ENCODE peak calls at places on chromosome 6, in four cellular contexts. S, Q, C and U are unnamed samples. For H3K36me3, the result is how much of the 10 kb centered on the place peaks cover.

GRCh38 chr6:127120109-127120786 is 1.8 kb downstream of the RSPO3 start:
- DNase-seq in S (no peak), Q (no peak), C (peak), U (no peak)

GRCh38 chr6:20366082-20366834 is 35.4 kb upstream of the E2F3 start:
- DNase-seq in S (no peak), Q (no peak), C (no peak), U (peak)

GRCh38 chr6:134034951-134035822 is 17.2 kb downstream of the SLC2A12 start:
- DNase-seq in S (peak), Q (no peak), C (no peak), U (no peak)

GRCh38 chr6:116767715-116768114 is 2.2 kb upstream of the FAM162B start:
- DNase-seq in S (no peak), Q (no peak), C (no peak), U (no peak)

GRCh38 chr6:48426636-48427035 is 315.6 kb upstream of the PTCHD4 start:
- DNase-seq in S (peak), Q (no peak), C (no peak), U (no peak)

GRCh38 chr6:154931741-154932424 is 63.2 kb upstream of the TIAM2 start:
- DNase-seq in S (peak), Q (no peak), C (no peak), U (no peak)

GRCh38 chr6:108616544-108616943 is 55.8 kb downstream of the FOXO3 start:
- DNase-seq in S (peak), Q (no peak), C (no peak), U (no peak)

GRCh38 chr6:72624557-72625160 is 2.8 kb downstream of the KCNQ5 start:
- DNase-seq in S (no peak), Q (no peak), C (no peak), U (no peak)

GRCh38 chr6:7042654-7043545 is 64.9 kb upstream of the RREB1 start:
- DNase-seq in S (no peak), Q (no peak), C (no peak), U (no peak)

GRCh38 chr6:123380257-123380656 is 256.5 kb downstream of the TRDN start:
- DNase-seq in S (peak), Q (no peak), C (no peak), U (no peak)

GRCh38 chr6:30887901-30888300 is 3.6 kb downstream of the DDR1 start:
- DNase-seq in S (no peak), Q (no peak), C (no peak), U (no peak)

GRCh38 chr6:20706293-20707165 is 172.3 kb downstream of the CDKAL1 start:
- DNase-seq in S (peak), Q (no peak), C (no peak), U (peak)

GRCh38 chr6:143337201-143337949 is 113.1 kb downstream of the ADAT2 start:
- DNase-seq in S (no peak), Q (no peak), C (peak), U (peak)
- H3K27ac ChIP-seq in S (no peak), Q (no peak), C (no peak), U (no peak)

GRCh38 chr6:51777631-51778030 is 309.8 kb downstream of the PKHD1 start:
- DNase-seq in S (no peak), Q (no peak), C (no peak), U (no peak)

GRCh38 chr6:51778666-51779065 is 308.7 kb downstream of the PKHD1 start:
- DNase-seq in S (no peak), Q (no peak), C (no peak), U (no peak)

GRCh38 chr6:51775942-51776860 is 311.2 kb downstream of the PKHD1 start:
- DNase-seq in S (no peak), Q (no peak), C (no peak), U (no peak)
- H3K4me3 ChIP-seq in S (no peak), Q (no peak), C (no peak), U (no peak)

GRCh38 chr6:22294301-22294700 is 2.5 kb downstream of the PRL start:
- DNase-seq in S (no peak), Q (no peak), C (no peak), U (no peak)

GRCh38 chr6:22296936-22297335 is at the start of gene PRL:
- DNase-seq in S (no peak), Q (no peak), C (no peak), U (no peak)

GRCh38 chr6:22295145-22295544 is 1.7 kb downstream of the PRL start:
- DNase-seq in S (no peak), Q (no peak), C (no peak), U (no peak)

GRCh38 chr6:22298393-22299010 is 1.7 kb upstream of the PRL start:
- DNase-seq in S (no peak), Q (no peak), C (no peak), U (no peak)

DNA sequence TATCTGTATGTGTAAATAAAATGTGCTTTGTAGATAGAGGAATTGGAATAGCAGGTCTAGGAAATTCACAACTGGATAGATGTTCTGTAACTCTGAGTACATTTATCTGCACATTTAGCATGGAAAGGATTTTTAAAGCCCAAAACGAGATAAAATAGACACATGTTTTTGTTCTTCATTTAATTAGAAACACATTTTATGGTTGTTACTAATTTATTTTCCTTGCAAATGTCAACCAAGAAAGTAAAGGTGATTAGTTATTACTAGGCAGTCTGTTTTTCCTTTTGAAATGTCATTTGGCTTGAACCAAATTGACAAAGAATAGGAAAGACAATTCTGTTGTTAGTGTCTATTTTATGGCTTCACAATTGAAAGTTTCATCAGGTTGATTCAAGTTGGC is 769 bp downstream of the PRL start:
- DNase-seq in S (no peak), Q (no peak), C (no peak), U (no peak)
- H3K36me3 ChIP-seq in S (under half), Q (under half), C (under half), U (under half)

DNA sequence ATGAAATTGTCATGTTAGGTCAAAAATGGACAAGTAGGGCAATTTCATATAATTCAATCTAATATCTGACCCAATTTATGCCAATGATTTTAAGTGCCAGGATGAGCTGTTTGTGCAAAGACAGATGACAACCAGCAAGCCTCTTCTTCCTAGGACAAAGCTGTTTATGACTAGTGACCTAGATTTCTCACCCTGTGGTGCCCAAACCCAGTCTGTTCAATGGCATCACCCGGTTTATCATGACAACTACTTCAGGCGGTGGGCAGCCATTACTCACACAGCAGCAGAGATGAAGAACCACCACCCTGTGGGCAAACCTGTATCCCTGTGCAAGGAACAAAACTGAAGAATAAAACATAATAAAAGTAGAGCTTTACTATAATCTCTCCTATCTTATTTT is 59.0 kb downstream of the MAP7 start:
- DNase-seq in S (no peak), Q (no peak), C (no peak), U (no peak)
- H3K27ac ChIP-seq in S (no peak), Q (no peak), C (no peak), U (no peak)

DNA sequence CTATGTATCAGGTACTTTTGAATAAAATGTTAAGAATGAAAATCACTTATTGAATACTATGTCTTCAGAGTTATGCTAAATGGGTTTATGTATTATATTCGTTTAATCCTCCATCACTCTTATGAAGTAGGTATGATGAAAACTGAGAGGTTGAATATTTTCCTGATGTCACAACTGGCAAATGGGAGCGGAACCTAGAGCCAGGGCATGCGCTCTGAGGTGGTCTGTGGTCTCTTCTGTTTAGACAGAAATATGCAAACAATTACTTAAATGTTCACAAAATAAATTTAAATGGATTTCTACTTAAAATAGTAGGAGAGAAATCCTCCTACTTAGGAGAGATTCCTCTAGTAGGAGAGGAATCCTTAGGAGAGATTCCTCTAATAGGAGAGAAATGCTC is 21.3 kb upstream of the UTRN start:
- DNase-seq in S (no peak), Q (no peak), C (no peak), U (no peak)
- H3K4me3 ChIP-seq in S (no peak), Q (no peak), C (no peak), U (no peak)

GRCh38 chr6:157077251-157077650 is 246.1 kb downstream of the TMEM242 start:
- DNase-seq in S (no peak), Q (no peak), C (no peak), U (no peak)

GRCh38 chr6:157073596-157073995 is 249.7 kb downstream of the TMEM242 start:
- DNase-seq in S (no peak), Q (no peak), C (no peak), U (no peak)

GRCh38 chr6:157075549-157076426 is 247.5 kb downstream of the TMEM242 start:
- DNase-seq in S (no peak), Q (no peak), C (no peak), U (peak)

GRCh38 chr6:157076427-157076774 is 246.9 kb downstream of the TMEM242 start:
- DNase-seq in S (no peak), Q (no peak), C (no peak), U (no peak)

GRCh38 chr6:157074969-157075368 is 248.3 kb downstream of the TMEM242 start:
- DNase-seq in S (no peak), Q (no peak), C (no peak), U (no peak)
- H3K36me3 ChIP-seq in S (under half), Q (under half), C (under half), U (under half)

GRCh38 chr6:26476893-26477292 is 19.1 kb downstream of the BTN2A1 start:
- DNase-seq in S (no peak), Q (no peak), C (no peak), U (no peak)

GRCh38 chr6:26478100-26478984 is 20.6 kb downstream of the BTN2A1 start:
- DNase-seq in S (no peak), Q (no peak), C (no peak), U (no peak)

GRCh38 chr6:26475823-26476729 is 18.3 kb downstream of the BTN2A1 start:
- DNase-seq in S (peak), Q (no peak), C (no peak), U (no peak)

GRCh38 chr6:26477431-26477830 is 19.7 kb downstream of the BTN2A1 start:
- DNase-seq in S (no peak), Q (no peak), C (no peak), U (no peak)

GRCh38 chr6:26478985-26479278 is 21.2 kb upstream of the BTN1A1 start:
- DNase-seq in S (no peak), Q (no peak), C (no peak), U (no peak)
- H3K27ac ChIP-seq in S (no peak), Q (no peak), C (no peak), U (no peak)

GRCh38 chr6:99130897-99131873 is 183.4 kb upstream of the FBXL4 start:
- DNase-seq in S (no peak), Q (no peak), C (no peak), U (no peak)

GRCh38 chr6:99129835-99130234 is 182.1 kb upstream of the FBXL4 start:
- DNase-seq in S (no peak), Q (no peak), C (no peak), U (no peak)

DNA sequence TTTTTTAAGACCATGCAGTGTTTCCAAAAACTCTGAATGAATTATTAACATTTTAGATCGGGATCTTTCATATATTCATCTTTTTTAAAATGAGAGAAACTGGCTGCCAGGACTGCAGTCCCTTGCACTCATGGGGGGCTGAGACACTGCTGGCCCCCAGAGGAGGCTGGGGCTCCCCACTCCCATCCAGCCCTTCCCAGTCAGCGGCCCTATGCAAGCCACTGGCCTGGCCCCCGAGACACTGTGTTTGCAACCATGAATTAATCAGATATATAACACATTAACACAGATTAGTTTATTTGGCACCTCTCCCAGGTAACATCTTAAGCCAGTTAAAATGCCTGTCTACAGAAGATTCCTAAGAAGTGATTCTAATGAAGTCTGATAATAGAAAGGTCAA is 184.3 kb upstream of the FBXL4 start:
- DNase-seq in S (no peak), Q (no peak), C (no peak), U (no peak)
- H3K4me3 ChIP-seq in S (no peak), Q (no peak), C (no peak), U (no peak)

DNA sequence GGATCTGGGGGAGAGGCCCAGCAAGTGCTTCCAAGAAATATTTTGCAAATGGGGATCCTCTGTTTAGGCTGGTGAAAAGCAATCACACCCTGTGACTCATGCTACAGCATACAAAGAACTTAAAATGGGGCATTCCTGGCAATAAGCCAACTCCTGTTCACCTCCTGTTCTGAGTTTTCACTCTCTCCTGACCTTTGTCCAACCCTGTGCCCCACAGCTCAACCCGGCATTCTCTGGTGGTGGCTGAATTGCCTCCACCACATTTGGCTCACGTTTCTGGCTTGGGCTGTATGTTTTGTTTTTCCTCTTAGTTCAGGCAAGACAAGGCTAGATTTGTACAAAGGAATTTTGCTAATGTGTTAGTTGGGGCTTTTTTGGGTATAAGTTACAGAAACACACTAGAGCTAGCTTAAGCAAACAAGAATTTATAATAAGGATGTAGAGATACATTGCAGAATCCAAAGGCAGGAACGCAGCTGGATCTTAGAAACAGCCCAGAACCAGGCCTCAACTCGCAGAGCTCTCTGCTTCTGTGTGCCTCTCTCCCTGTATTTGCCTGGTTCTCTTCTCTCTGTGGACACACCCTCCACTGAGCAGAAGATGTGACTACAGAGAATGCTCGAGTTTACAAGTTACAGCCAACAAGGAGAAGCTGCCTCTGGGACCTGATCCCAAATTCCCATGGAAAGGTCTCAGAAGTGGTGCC is 9.4 kb downstream of the ABCC10 start:
- DNase-seq in S (peak), Q (no peak), C (no peak), U (no peak)
- H3K36me3 ChIP-seq in S (under half), Q (under half), C (under half), U (under half)